ENCODE peak calls at places on chromosomes 12 and 14, in ten cellular contexts. P is left lung; B is hepatocyte; Y is CD8-positive, alpha-beta memory T cell; H is stomach; O is MM.1S; C is GM23248; J is iPS DF 6.9; R is tibial artery; A is astrocyte. Z is an unnamed sample. For H3K4me1, H3K36me3 and H3K9me3, the result is how much of the 10 kb centered on the place peaks cover.

GRCh38 chr12:81095470-81096232 is 17.8 kb downstream of the ACSS3 start:
- DNase-seq in J (no peak), B (no peak), H (no peak), O (no peak), R (no peak), Y (no peak), C (no peak), A (peak), P (no peak), Z (no peak)

GRCh38 chr12:119668315-119668651 is 350 bp downstream of the PRKAB1 start:
- DNase-seq in P (no peak), A (peak), O (no peak), Y (no peak), J (no peak), H (no peak), B (no peak), R (no peak), C (peak), Z (no peak)

GRCh38 chr14:61891251-61891650 is 129.0 kb downstream of the SNAPC1 start:
- DNase-seq in Y (no peak), O (no peak), A (peak), H (no peak), P (no peak), B (no peak), J (no peak), R (no peak), C (peak), Z (no peak)

GRCh38 chr12:82608706-82609105 is 78.0 kb upstream of the TMTC2 start:
- DNase-seq in P (no peak), H (no peak), J (no peak), C (peak), O (no peak), Y (no peak), R (no peak), A (peak), B (no peak), Z (no peak)

GRCh38 chr12:12724421-12725085 is 7.4 kb downstream of the CDKN1B start:
- DNase-seq in P (peak), J (no peak), B (no peak), O (peak), C (peak), H (no peak), Y (no peak), R (no peak), A (no peak), Z (no peak)

GRCh38 chr12:34290191-34290995 is 268.1 kb downstream of the ALG10 start:
- DNase-seq in H (no peak), Y (no peak), B (peak), C (no peak), P (peak), O (no peak), R (no peak), J (no peak), A (no peak), Z (no peak)

GRCh38 chr12:94707892-94708291 is 57.5 kb upstream of the TMCC3 start:
- DNase-seq in Y (no peak), P (no peak), H (no peak), B (peak), C (peak), A (peak), R (peak), O (no peak), J (no peak), Z (no peak)

GRCh38 chr12:89648211-89648930 is 60.3 kb downstream of the ATP2B1 start:
- DNase-seq in B (peak), P (no peak), J (peak), Y (no peak), H (no peak), C (no peak), R (no peak), O (no peak), A (peak), Z (peak)

GRCh38 chr12:99957866-99958466 is 26.8 kb downstream of the ANKS1B start:
- DNase-seq in Y (no peak), R (no peak), J (no peak), O (no peak), B (no peak), H (no peak), P (no peak), A (no peak), C (no peak), Z (no peak)

GRCh38 chr14:64266206-64266605 is 28.0 kb downstream of the ESR2 start:
- DNase-seq in P (no peak), A (no peak), J (no peak), H (no peak), Y (no peak), B (no peak), R (no peak), C (peak), O (peak), Z (no peak)

GRCh38 chr12:26334621-26335124 is 139.3 kb downstream of the SSPN start:
- DNase-seq in R (peak), A (no peak), O (no peak), H (no peak), P (no peak), Y (no peak), C (no peak), B (no peak), J (no peak), Z (no peak)

DNA sequence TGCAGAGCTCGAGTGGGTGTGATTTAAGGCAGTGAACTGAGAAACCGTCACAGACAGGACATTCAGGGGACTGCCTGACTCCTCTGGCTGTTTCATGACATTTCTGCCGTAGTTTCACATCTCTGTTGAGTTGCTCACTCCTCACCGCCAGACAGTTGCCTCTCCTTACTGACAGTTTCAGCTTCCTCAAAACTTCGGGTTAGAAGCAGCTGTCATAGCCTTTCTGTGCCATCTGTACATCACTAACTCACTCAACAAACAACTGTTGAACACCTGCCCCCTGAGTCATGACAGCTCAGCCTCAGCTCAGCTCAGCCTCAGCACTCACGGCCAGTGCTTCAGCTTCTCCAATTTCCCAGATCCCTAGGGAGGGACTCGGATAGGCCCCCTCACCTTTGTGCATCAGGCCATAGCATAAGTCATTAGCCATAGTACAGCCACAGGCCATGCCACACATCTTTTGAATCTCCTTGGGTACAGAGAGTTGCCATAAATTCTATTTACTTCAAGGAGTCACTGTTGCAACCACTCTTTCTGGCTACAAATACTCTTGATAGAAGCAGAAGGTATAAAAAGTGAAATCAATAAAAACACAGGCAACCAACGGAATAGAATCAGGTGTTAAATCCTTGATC is 6.2 kb upstream of the SLC15A4 start:
- DNase-seq in Y (no peak), R (no peak), A (no peak), H (peak), C (no peak), O (peak), P (no peak), J (no peak), B (no peak), Z (no peak)
- H3K4me1 ChIP-seq in Y (under half), R (under half), A (under half), H (under half), C (under half), O (under half), P (under half), J (under half), B (under half), Z (under half)

DNA sequence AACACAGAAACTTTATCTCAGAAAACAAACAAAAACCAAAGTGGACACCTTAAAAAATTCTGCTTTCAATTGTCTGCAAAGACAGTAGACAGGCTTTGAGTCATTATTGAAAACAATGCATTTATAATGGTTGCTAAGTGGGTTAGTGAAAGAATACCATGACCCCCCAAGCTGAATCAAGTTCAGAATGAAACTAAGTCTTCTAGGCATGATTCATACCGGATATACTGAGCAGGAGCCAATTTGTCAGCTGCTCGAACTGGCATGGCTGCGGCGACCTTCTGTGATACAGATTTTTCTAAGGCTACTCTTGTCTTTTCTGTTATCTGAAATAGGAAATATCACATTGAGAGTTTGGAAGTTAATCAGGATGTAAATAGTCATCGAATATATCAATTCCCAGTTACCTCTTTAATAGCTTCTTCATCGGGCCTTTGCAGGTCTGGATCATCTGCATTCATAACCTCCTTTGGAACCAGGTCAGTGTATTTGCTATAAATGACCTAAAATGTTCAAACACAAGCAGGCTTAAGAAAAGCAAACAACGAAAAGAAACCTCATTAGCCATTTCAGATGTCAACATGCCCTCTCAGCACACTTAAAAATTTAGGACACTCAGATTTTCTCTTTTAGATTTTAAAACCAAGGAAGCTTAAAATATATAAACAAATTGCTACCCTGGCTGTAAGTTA is 22.3 kb downstream of the SNW1 start:
- DNase-seq in O (no peak), B (no peak), Y (peak), R (no peak), H (peak), A (peak), P (no peak), C (peak), J (no peak), Z (no peak)
- H3K36me3 ChIP-seq in O (under half), B (under half), Y (half or more), R (half or more), H (half or more), A (under half), P (half or more), C (under half), J (under half), Z (half or more)

GRCh38 chr14:104875412-104875751 is 10.3 kb downstream of the CEP170B start:
- DNase-seq in H (no peak), J (no peak), C (no peak), Y (no peak), A (no peak), P (peak), R (no peak), O (no peak), B (no peak), Z (peak)
- H3K9me3 ChIP-seq in H (under half), J (under half), C (under half), Y (under half), A (under half), P (under half), R (under half), O (under half), B (under half), Z (under half)

DNA sequence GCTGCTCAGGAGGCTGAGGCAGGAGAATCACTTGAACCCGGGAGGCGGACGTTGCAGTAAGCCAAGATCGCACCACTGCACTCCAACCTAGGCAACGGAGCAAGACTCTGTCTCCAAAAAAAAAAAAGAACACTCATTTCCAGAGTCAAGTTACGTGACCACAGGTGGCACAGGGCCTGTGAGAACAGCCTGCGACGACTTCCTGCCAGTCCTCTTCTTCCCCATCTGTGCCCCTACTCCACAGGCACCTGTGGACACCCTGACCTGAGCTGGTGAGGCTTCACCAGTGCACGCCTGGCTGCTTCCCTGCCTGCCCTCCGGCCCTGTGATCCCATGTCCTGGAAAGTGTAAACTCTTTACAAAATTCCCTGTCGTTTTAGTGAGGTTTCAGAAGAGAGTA is 77.7 kb downstream of the PPP2R5C start:
- DNase-seq in J (no peak), A (no peak), C (no peak), R (no peak), Y (peak), B (no peak), O (no peak), H (no peak), P (no peak), Z (peak)
- H3K4me1 ChIP-seq in J (under half), A (under half), C (under half), R (under half), Y (half or more), B (under half), O (under half), H (under half), P (under half), Z (half or more)

GRCh38 chr12:53286448-53286847 is 8.9 kb upstream of the PFDN5 start:
- DNase-seq in R (no peak), P (no peak), Y (no peak), B (no peak), O (no peak), J (no peak), H (no peak), C (no peak), A (no peak), Z (no peak)
- H3K36me3 ChIP-seq in R (under half), P (under half), Y (under half), B (under half), O (under half), J (half or more), H (under half), C (under half), A (under half), Z (half or more)

DNA sequence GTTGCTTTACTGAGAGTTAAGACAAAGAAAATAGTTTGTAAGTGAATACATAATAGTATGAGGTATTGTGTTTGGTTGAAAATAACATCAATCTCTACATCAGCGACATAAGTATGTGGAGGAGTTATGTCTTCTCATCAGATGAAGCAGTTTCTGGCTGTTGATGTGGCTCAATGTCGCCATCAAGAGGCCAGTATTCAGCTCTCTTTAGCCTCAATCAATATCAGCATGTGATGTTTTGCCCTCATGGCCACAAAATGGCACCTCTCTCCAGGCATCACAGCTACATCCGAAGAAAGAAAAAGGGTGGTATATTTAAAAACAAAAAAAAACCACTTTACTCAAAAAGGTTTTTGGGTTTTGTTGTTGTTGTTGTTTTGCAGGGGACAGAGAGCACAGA is 302.3 kb upstream of the TMEM132C start:
- DNase-seq in O (no peak), P (no peak), A (peak), R (no peak), B (no peak), C (peak), J (no peak), H (no peak), Y (no peak), Z (no peak)
- H3K9me3 ChIP-seq in O (under half), P (under half), A (under half), R (under half), B (under half), C (under half), J (under half), H (under half), Y (under half), Z (under half)

Z was measured in BE2C.